ENCODE peak calls at places on chromosome 22, in nine cellular contexts. One of them, this sample, is unnamed.
A peak's percentile ranks its signal among the peaks of the same experiment; 100 is the strongest.

GRCh38 chr22:40345801-40346177 is 511 bp upstream of the ADSL start:
- DNase-seq in uterus: no peak
- DNase-seq in NAMALWA: peak; percentile 68
- DNase-seq in RCC 7860: no peak
- DNase-seq in NCI-H1105 treated with DMSO at 0.1 percent for 48 hours: peak; percentile 34
- DNase-seq in T-cell: peak; percentile 47
- DNase-seq in thoracic aorta: no peak
- DNase-seq in left ventricle myocardium superior: peak; percentile 49
- DNase-seq in NCI-H460: no peak
- DNase-seq in this sample: no peak

GRCh38 chr22:20591660-20592310 is 84.4 kb downstream of the MED15 start:
- DNase-seq in uterus: no peak
- DNase-seq in NAMALWA: no peak
- DNase-seq in RCC 7860: no peak
- DNase-seq in NCI-H1105 treated with DMSO at 0.1 percent for 48 hours: peak; percentile 57
- DNase-seq in T-cell: no peak
- DNase-seq in thoracic aorta: no peak
- DNase-seq in left ventricle myocardium superior: no peak
- DNase-seq in NCI-H460: no peak
- DNase-seq in this sample: no peak

GRCh38 chr22:45966320-45966891 is 10.6 kb downstream of the WNT7B start:
- DNase-seq in uterus: no peak
- DNase-seq in NAMALWA: peak; percentile 78
- DNase-seq in RCC 7860: no peak
- DNase-seq in NCI-H1105 treated with DMSO at 0.1 percent for 48 hours: peak; percentile 91
- DNase-seq in T-cell: no peak
- DNase-seq in thoracic aorta: no peak
- DNase-seq in left ventricle myocardium superior: no peak
- DNase-seq in NCI-H460: no peak
- DNase-seq in this sample: no peak

GRCh38 chr22:36234919-36235318 is 4.4 kb downstream of the APOL2 start:
- DNase-seq in uterus: no peak
- DNase-seq in NAMALWA: no peak
- DNase-seq in RCC 7860: no peak
- DNase-seq in NCI-H1105 treated with DMSO at 0.1 percent for 48 hours: no peak
- DNase-seq in T-cell: no peak
- DNase-seq in thoracic aorta: no peak
- DNase-seq in left ventricle myocardium superior: no peak
- DNase-seq in NCI-H460: no peak
- DNase-seq in this sample: no peak

GRCh38 chr22:40324468-40325305 is 21.6 kb upstream of the ADSL start:
- DNase-seq in uterus: no peak
- DNase-seq in NAMALWA: no peak
- DNase-seq in RCC 7860: no peak
- DNase-seq in NCI-H1105 treated with DMSO at 0.1 percent for 48 hours: no peak
- DNase-seq in T-cell: peak; percentile 71
- DNase-seq in thoracic aorta: no peak
- DNase-seq in left ventricle myocardium superior: no peak
- DNase-seq in NCI-H460: no peak
- DNase-seq in this sample: no peak

GRCh38 chr22:50624347-50625130 is 3.4 kb downstream of the ARSA start:
- DNase-seq in uterus: no peak
- DNase-seq in NAMALWA: peak; percentile 19
- DNase-seq in RCC 7860: no peak
- DNase-seq in NCI-H1105 treated with DMSO at 0.1 percent for 48 hours: no peak
- DNase-seq in T-cell: no peak
- DNase-seq in thoracic aorta: no peak
- DNase-seq in left ventricle myocardium superior: no peak
- DNase-seq in NCI-H460: no peak
- DNase-seq in this sample: no peak

GRCh38 chr22:25898707-25899365 is 156.8 kb downstream of the MYO18B start:
- DNase-seq in uterus: no peak
- DNase-seq in NAMALWA: peak; percentile 17
- DNase-seq in RCC 7860: peak; percentile 15
- DNase-seq in NCI-H1105 treated with DMSO at 0.1 percent for 48 hours: no peak
- DNase-seq in T-cell: no peak
- DNase-seq in thoracic aorta: no peak
- DNase-seq in left ventricle myocardium superior: no peak
- DNase-seq in NCI-H460: no peak
- DNase-seq in this sample: no peak

GRCh38 chr22:44944891-44945600 is 64.8 kb downstream of the PHF21B start:
- DNase-seq in uterus: no peak
- DNase-seq in NAMALWA: no peak
- DNase-seq in RCC 7860: no peak
- DNase-seq in NCI-H1105 treated with DMSO at 0.1 percent for 48 hours: no peak
- DNase-seq in T-cell: no peak
- DNase-seq in thoracic aorta: no peak
- DNase-seq in left ventricle myocardium superior: no peak
- DNase-seq in NCI-H460: no peak
- DNase-seq in this sample: no peak

GRCh38 chr22:23984430-23984829 is 4.5 kb downstream of the GSTT2 start:
- DNase-seq in uterus: no peak
- DNase-seq in NAMALWA: peak; percentile 50
- DNase-seq in RCC 7860: no peak
- DNase-seq in NCI-H1105 treated with DMSO at 0.1 percent for 48 hours: peak; percentile 8
- DNase-seq in T-cell: no peak
- DNase-seq in thoracic aorta: no peak
- DNase-seq in left ventricle myocardium superior: no peak
- DNase-seq in NCI-H460: no peak
- DNase-seq in this sample: no peak

GRCh38 chr22:47452184-47452583 is 689.7 kb downstream of the TBC1D22A start:
- DNase-seq in uterus: no peak
- DNase-seq in NAMALWA: peak; percentile 78
- DNase-seq in RCC 7860: peak; percentile 27
- DNase-seq in NCI-H1105 treated with DMSO at 0.1 percent for 48 hours: no peak
- DNase-seq in T-cell: no peak
- DNase-seq in thoracic aorta: no peak
- DNase-seq in left ventricle myocardium superior: no peak
- DNase-seq in NCI-H460: peak; percentile 4
- DNase-seq in this sample: no peak

GRCh38 chr22:38176170-38176741 is 5.4 kb downstream of the PLA2G6 start:
- DNase-seq in uterus: peak; percentile 77
- DNase-seq in NAMALWA: no peak
- DNase-seq in RCC 7860: peak; percentile 67
- DNase-seq in NCI-H1105 treated with DMSO at 0.1 percent for 48 hours: no peak
- DNase-seq in T-cell: no peak
- DNase-seq in thoracic aorta: no peak
- DNase-seq in left ventricle myocardium superior: peak; percentile 88
- DNase-seq in NCI-H460: no peak
- DNase-seq in this sample: no peak

GRCh38 chr22:30036656-30037055 is 43.6 kb upstream of the HORMAD2 start:
- DNase-seq in uterus: no peak
- DNase-seq in NAMALWA: no peak
- DNase-seq in RCC 7860: peak; percentile 22
- DNase-seq in NCI-H1105 treated with DMSO at 0.1 percent for 48 hours: no peak
- DNase-seq in T-cell: no peak
- DNase-seq in thoracic aorta: no peak
- DNase-seq in left ventricle myocardium superior: no peak
- DNase-seq in NCI-H460: no peak
- DNase-seq in this sample: no peak

GRCh38 chr22:49418341-49418894 is 409.3 kb downstream of the BRD1 start:
- DNase-seq in uterus: no peak
- DNase-seq in NAMALWA: no peak
- DNase-seq in RCC 7860: no peak
- DNase-seq in NCI-H1105 treated with DMSO at 0.1 percent for 48 hours: no peak
- DNase-seq in T-cell: no peak
- DNase-seq in thoracic aorta: no peak
- DNase-seq in left ventricle myocardium superior: no peak
- DNase-seq in NCI-H460: no peak
- DNase-seq in this sample: no peak

GRCh38 chr22:44395116-44396005 is 82.6 kb upstream of the SHISAL1 start:
- DNase-seq in uterus: peak; percentile 10
- DNase-seq in NAMALWA: no peak
- DNase-seq in RCC 7860: no peak
- DNase-seq in NCI-H1105 treated with DMSO at 0.1 percent for 48 hours: no peak
- DNase-seq in T-cell: no peak
- DNase-seq in thoracic aorta: no peak
- DNase-seq in left ventricle myocardium superior: no peak
- DNase-seq in NCI-H460: no peak
- DNase-seq in this sample: no peak

GRCh38 chr22:41968601-41969000 is 642 bp upstream of the SEPTIN3 start:
- DNase-seq in uterus: no peak
- DNase-seq in NAMALWA: no peak
- DNase-seq in RCC 7860: no peak
- DNase-seq in NCI-H1105 treated with DMSO at 0.1 percent for 48 hours: peak; percentile 27
- DNase-seq in T-cell: no peak
- DNase-seq in thoracic aorta: no peak
- DNase-seq in left ventricle myocardium superior: no peak
- DNase-seq in NCI-H460: no peak
- DNase-seq in this sample: no peak

GRCh38 chr22:19619144-19620009 is 94.9 kb upstream of the SEPTIN5 start:
- DNase-seq in uterus: no peak
- DNase-seq in NAMALWA: peak; percentile 74
- DNase-seq in RCC 7860: no peak
- DNase-seq in NCI-H1105 treated with DMSO at 0.1 percent for 48 hours: no peak
- DNase-seq in T-cell: no peak
- DNase-seq in thoracic aorta: no peak
- DNase-seq in left ventricle myocardium superior: no peak
- DNase-seq in NCI-H460: no peak
- DNase-seq in this sample: no peak

GRCh38 chr22:48756146-48757111 is 1071.2 kb downstream of the BRD1 start:
- DNase-seq in uterus: no peak
- DNase-seq in NAMALWA: peak; percentile 5
- DNase-seq in RCC 7860: no peak
- DNase-seq in NCI-H1105 treated with DMSO at 0.1 percent for 48 hours: no peak
- DNase-seq in T-cell: no peak
- DNase-seq in thoracic aorta: no peak
- DNase-seq in left ventricle myocardium superior: no peak
- DNase-seq in NCI-H460: no peak
- DNase-seq in this sample: no peak

GRCh38 chr22:42763965-42764480 is 43.4 kb upstream of the A4GALT start:
- DNase-seq in uterus: no peak
- DNase-seq in NAMALWA: no peak
- DNase-seq in RCC 7860: no peak
- DNase-seq in NCI-H1105 treated with DMSO at 0.1 percent for 48 hours: no peak
- DNase-seq in T-cell: no peak
- DNase-seq in thoracic aorta: no peak
- DNase-seq in left ventricle myocardium superior: no peak
- DNase-seq in NCI-H460: no peak
- DNase-seq in this sample: no peak

GRCh38 chr22:20179455-20180244 is 28.8 kb upstream of the CCDC188 start:
- DNase-seq in uterus: no peak
- DNase-seq in NAMALWA: no peak
- DNase-seq in RCC 7860: no peak
- DNase-seq in NCI-H1105 treated with DMSO at 0.1 percent for 48 hours: no peak
- DNase-seq in T-cell: no peak
- DNase-seq in thoracic aorta: no peak
- DNase-seq in left ventricle myocardium superior: no peak
- DNase-seq in NCI-H460: no peak
- DNase-seq in this sample: no peak

GRCh38 chr22:22463855-22464540 is 44.5 kb downstream of the ZNF280B start:
- DNase-seq in uterus: peak; percentile 15
- DNase-seq in NAMALWA: peak; percentile 72
- DNase-seq in RCC 7860: peak; percentile 18
- DNase-seq in NCI-H1105 treated with DMSO at 0.1 percent for 48 hours: peak; percentile 49
- DNase-seq in T-cell: no peak
- DNase-seq in thoracic aorta: no peak
- DNase-seq in left ventricle myocardium superior: no peak
- DNase-seq in NCI-H460: peak; percentile 56
- DNase-seq in this sample: peak; percentile 56

GRCh38 chr22:21590809-21591641 is 23.5 kb downstream of the UBE2L3 start:
- DNase-seq in uterus: no peak
- DNase-seq in NAMALWA: peak; percentile 57
- DNase-seq in RCC 7860: no peak
- DNase-seq in NCI-H1105 treated with DMSO at 0.1 percent for 48 hours: no peak
- DNase-seq in T-cell: no peak
- DNase-seq in thoracic aorta: no peak
- DNase-seq in left ventricle myocardium superior: no peak
- DNase-seq in NCI-H460: no peak
- DNase-seq in this sample: no peak

GRCh38 chr22:19892925-19893324 is 38.3 kb upstream of the GNB1L start:
- DNase-seq in uterus: peak; percentile 44
- DNase-seq in NAMALWA: no peak
- DNase-seq in RCC 7860: peak; percentile 73
- DNase-seq in NCI-H1105 treated with DMSO at 0.1 percent for 48 hours: no peak
- DNase-seq in T-cell: no peak
- DNase-seq in thoracic aorta: no peak
- DNase-seq in left ventricle myocardium superior: no peak
- DNase-seq in NCI-H460: no peak
- DNase-seq in this sample: no peak

GRCh38 chr22:24975813-24976341 is 23.4 kb downstream of the KIAA1671 start:
- DNase-seq in uterus: peak; percentile 29
- DNase-seq in NAMALWA: no peak
- DNase-seq in RCC 7860: no peak
- DNase-seq in NCI-H1105 treated with DMSO at 0.1 percent for 48 hours: no peak
- DNase-seq in T-cell: no peak
- DNase-seq in thoracic aorta: no peak
- DNase-seq in left ventricle myocardium superior: peak; percentile 80
- DNase-seq in NCI-H460: no peak
- DNase-seq in this sample: no peak

GRCh38 chr22:28417426-28417825 is 262.2 kb downstream of the TTC28 start:
- DNase-seq in uterus: no peak
- DNase-seq in NAMALWA: no peak
- DNase-seq in RCC 7860: no peak
- DNase-seq in NCI-H1105 treated with DMSO at 0.1 percent for 48 hours: no peak
- DNase-seq in T-cell: no peak
- DNase-seq in thoracic aorta: no peak
- DNase-seq in left ventricle myocardium superior: no peak
- DNase-seq in NCI-H460: no peak
- DNase-seq in this sample: no peak

GRCh38 chr22:32050678-32051515 is 7.8 kb downstream of the SLC5A1 start:
- DNase-seq in uterus: no peak
- DNase-seq in NAMALWA: no peak
- DNase-seq in RCC 7860: peak; percentile 71
- DNase-seq in NCI-H1105 treated with DMSO at 0.1 percent for 48 hours: no peak
- DNase-seq in T-cell: no peak
- DNase-seq in thoracic aorta: no peak
- DNase-seq in left ventricle myocardium superior: peak; percentile 35
- DNase-seq in NCI-H460: peak; percentile 85
- DNase-seq in this sample: no peak

GRCh38 chr22:47107431-47107830 is 345.0 kb downstream of the TBC1D22A start:
- DNase-seq in uterus: no peak
- DNase-seq in NAMALWA: no peak
- DNase-seq in RCC 7860: peak; percentile 66
- DNase-seq in NCI-H1105 treated with DMSO at 0.1 percent for 48 hours: no peak
- DNase-seq in T-cell: no peak
- DNase-seq in thoracic aorta: no peak
- DNase-seq in left ventricle myocardium superior: no peak
- DNase-seq in NCI-H460: no peak
- DNase-seq in this sample: no peak

This sample was measured in SK-N-MC.